ENCODE peak calls at places on chromosome 9, in five cellular contexts. Q is left ventricle myocardium inferior, E is upper lobe of right lung, K is Panc1, Z is lung. Y is an unnamed sample.

GRCh38 chr9:28365020-28365640 is 791.8 kb upstream of the C9orf72 start:
- DNase-seq in Q (no peak), E (no peak), K (no peak), Z (no peak), Y (no peak)

GRCh38 chr9:71859939-71860338 is 51.1 kb downstream of the ABHD17B start:
- DNase-seq in Q (no peak), E (no peak), K (no peak), Z (no peak), Y (no peak)

GRCh38 chr9:129414377-129415021 is 206.4 kb downstream of the C9orf50 start:
- DNase-seq in Q (peak; percentile 42), E (no peak), K (no peak), Z (no peak), Y (no peak)

GRCh38 chr9:113622600-113623400 is 159.3 kb downstream of the RGS3 start:
- DNase-seq in Q (no peak), E (peak; percentile 49), K (no peak), Z (no peak), Y (peak; percentile 42)

GRCh38 chr9:61665330-61665751 is 475.5 kb downstream of the SPATA31A7 start:
- DNase-seq in Q (no peak), E (peak; percentile 36), K (no peak), Z (no peak), Y (no peak)

GRCh38 chr9:136010615-136011341 is 49.6 kb upstream of the UBAC1 start:
- DNase-seq in Q (peak; percentile 18), E (no peak), K (no peak), Z (no peak), Y (no peak)

GRCh38 chr9:97985058-97985861 is 2.1 kb downstream of the ANP32B start:
- DNase-seq in Q (no peak), E (no peak), K (no peak), Z (no peak), Y (peak; percentile 67)

GRCh38 chr9:72363908-72364678 is 915 bp downstream of the ZFAND5 start:
- DNase-seq in Q (peak; percentile 81), E (peak; percentile 86), K (no peak), Z (peak; percentile 58), Y (peak; percentile 62)

GRCh38 chr9:76593011-76593347 is 134.0 kb downstream of the GCNT1 start:
- DNase-seq in Q (no peak), E (no peak), K (no peak), Z (no peak), Y (no peak)

GRCh38 chr9:126514037-126514821 is 99.5 kb upstream of the LMX1B start:
- DNase-seq in Q (peak; percentile 76), E (peak; percentile 85), K (no peak), Z (peak; percentile 57), Y (no peak)

GRCh38 chr9:133562611-133563285 is 28.2 kb downstream of the ADAMTSL2 start:
- DNase-seq in Q (no peak), E (no peak), K (no peak), Z (no peak), Y (no peak)

GRCh38 chr9:133560311-133560710 is 25.8 kb downstream of the ADAMTSL2 start:
- DNase-seq in Q (peak; percentile 54), E (no peak), K (no peak), Z (no peak), Y (no peak)

GRCh38 chr9:133563286-133564213 is 29.0 kb downstream of the ADAMTSL2 start:
- DNase-seq in Q (peak; percentile 67), E (peak; percentile 79), K (no peak), Z (peak; percentile 58), Y (no peak)

GRCh38 chr9:133560944-133561343 is 26.4 kb downstream of the ADAMTSL2 start:
- DNase-seq in Q (no peak), E (no peak), K (no peak), Z (no peak), Y (no peak)

DNA sequence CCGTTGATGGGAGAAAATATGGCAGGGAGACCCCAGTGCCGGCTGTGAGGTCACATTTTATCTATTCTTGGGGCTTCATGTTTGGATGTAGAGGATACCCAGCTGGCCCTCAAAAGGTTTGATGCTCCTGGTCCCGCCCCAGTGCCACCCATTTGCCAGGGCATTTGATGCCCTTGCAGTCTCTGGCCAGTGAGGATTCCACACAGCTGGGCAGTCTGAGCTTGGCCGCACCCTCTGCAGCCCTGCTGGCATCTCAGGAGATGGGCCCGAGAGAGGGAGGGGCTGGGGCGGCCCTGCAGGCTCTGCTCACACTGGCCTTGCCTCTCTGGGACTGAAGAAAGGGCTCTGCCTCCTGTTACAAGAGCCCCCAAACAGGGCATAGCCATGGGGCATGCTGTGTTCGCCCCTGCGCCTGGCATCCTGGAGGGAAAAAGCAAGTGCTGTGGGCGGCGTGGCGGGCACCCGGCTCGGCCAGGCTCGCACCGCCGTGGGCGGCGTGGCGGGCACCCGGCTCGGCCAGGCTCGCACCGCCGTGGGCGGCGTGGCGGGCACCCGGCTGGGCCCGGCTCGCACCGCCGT is 27.6 kb downstream of the ADAMTSL2 start:
- DNase-seq in Q (no peak), E (no peak), K (no peak), Z (no peak), Y (no peak)
- H3K27ac ChIP-seq in Q (no peak overlapping the region), E (no peak overlapping the region), K (no peak overlapping the region), Z (no peak overlapping the region), Y (no peak overlapping the region)

GRCh38 chr9:109499631-109500120 is 1.6 kb upstream of the PTPN3 start:
- DNase-seq in Q (peak; percentile 61), E (peak; percentile 89), K (no peak), Z (peak; percentile 68), Y (peak; percentile 81)

GRCh38 chr9:109496126-109496707 is 1.9 kb downstream of the PTPN3 start:
- DNase-seq in Q (no peak), E (no peak), K (no peak), Z (no peak), Y (no peak)

GRCh38 chr9:109498195-109499060 is at the start of gene PTPN3:
- DNase-seq in Q (no peak), E (peak; percentile 75), K (no peak), Z (no peak), Y (peak; percentile 65)

GRCh38 chr9:109499061-109499630 is 1.0 kb upstream of the PTPN3 start:
- DNase-seq in Q (no peak), E (no peak), K (no peak), Z (no peak), Y (no peak)

DNA sequence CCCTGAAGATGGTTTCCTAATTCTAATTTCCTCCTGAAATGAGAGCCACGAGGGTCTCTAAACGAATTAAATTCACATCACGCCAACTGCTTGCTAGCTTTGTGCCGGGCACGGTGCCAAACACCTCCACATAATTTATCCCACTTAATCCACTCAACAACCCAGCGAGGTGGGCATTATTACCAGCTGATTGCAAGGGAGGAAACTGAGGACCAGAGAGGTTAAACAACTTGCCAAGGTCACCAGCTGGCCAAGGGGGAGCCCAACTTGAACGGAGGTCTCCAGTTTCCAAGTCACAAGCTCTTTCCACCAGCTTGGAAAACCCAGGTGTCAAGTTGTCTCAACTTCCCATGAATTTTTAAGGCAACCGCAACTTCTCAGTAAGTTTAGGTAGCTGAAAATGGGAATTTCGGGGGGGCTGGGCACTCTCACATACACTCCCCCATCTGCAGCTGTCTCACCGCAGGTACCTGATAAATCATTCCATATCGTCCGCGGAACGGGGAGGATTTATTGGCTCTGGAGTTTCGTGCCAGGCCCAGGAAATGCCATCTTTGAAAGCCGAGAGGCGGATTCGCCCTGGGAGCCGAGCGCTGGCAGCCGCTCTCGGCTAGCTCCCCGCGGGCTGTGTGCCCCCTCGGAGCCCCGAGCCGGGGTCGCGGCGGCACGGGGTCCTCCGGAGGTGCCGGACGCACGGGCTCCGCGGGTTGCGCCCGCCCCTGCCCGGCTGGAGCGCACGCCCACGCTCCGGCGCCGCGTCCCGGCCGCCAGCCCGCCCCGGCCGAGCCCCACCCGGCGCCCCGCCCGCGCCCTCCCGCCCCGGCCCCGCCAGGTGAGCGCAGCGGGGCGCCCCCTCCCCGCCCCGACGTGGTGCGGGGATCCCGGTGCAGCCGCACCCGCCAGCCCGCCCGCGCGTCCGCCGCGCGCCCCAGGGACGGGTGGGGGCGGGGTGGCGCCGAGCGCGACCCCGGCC is 628 bp downstream of the PTPN3 start:
- DNase-seq in Q (no peak), E (no peak), K (no peak), Z (no peak), Y (peak; percentile 67)
- H3K27me3 ChIP-seq in Q (peaks cover 68% of the 10 kb centered on the region), E (peaks cover 54% of the 10 kb centered on the region), K (no peaks in the 10 kb centered on the region), Z (no peaks in the 10 kb centered on the region), Y (no peaks in the 10 kb centered on the region)

GRCh38 chr9:127975376-127976315 is 5.1 kb downstream of the EEIG1 start:
- DNase-seq in Q (no peak), E (no peak), K (no peak), Z (no peak), Y (peak; percentile 59)

GRCh38 chr9:127973169-127974001 is 7.4 kb downstream of the EEIG1 start:
- DNase-seq in Q (peak; percentile 46), E (no peak), K (no peak), Z (no peak), Y (peak; percentile 94)

GRCh38 chr9:127974769-127975261 is 6.0 kb downstream of the EEIG1 start:
- DNase-seq in Q (no peak), E (no peak), K (no peak), Z (no peak), Y (no peak)

GRCh38 chr9:127972316-127972871 is 8.4 kb downstream of the EEIG1 start:
- DNase-seq in Q (peak; percentile 69), E (no peak), K (no peak), Z (no peak), Y (no peak)

GRCh38 chr9:127974002-127974768 is 6.6 kb downstream of the EEIG1 start:
- DNase-seq in Q (no peak), E (no peak), K (no peak), Z (no peak), Y (peak; percentile 29)
- H3K4me1 ChIP-seq in Q (peaks cover 100% of the 10 kb centered on the region), E (peaks cover 84% of the 10 kb centered on the region), K (peaks cover 57% of the 10 kb centered on the region), Z (peaks cover 45% of the 10 kb centered on the region), Y (peaks cover 61% of the 10 kb centered on the region)

GRCh38 chr9:99112750-99113417 is 8.0 kb downstream of the TGFBR1 start:
- DNase-seq in Q (no peak), E (no peak), K (no peak), Z (no peak), Y (no peak)
- H3K27ac ChIP-seq in Q (no peak overlapping the region), E (no peak overlapping the region), K (no peak overlapping the region), Z (peak overlapping the region; percentile 21), Y (no peak overlapping the region)

DNA sequence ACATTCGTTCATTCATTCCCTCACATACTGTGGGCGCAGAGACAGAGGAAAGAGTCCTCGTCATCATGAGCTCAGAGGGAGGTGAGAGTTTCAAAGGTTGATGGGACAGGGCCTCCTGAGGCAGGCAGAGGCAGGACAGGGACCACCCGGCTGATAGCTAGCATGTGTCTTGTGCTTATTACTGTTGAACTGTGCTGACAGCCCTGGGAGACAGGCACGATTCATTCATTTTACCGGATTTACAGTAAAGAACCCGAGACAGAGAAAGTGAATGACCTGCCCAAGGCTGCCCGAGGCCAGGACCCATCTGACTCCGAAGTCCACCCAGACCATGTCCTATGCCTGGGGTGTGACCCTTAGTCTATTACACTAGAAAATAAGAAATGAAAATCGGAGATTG is 4.9 kb upstream of the FAM163B start:
- DNase-seq in Q (peak; percentile 1), E (no peak), K (no peak), Z (no peak), Y (no peak)
- H3K27me3 ChIP-seq in Q (peaks cover 100% of the 10 kb centered on the region), E (peaks cover 46% of the 10 kb centered on the region), K (peaks cover 4% of the 10 kb centered on the region), Z (peaks cover 3% of the 10 kb centered on the region), Y (no peaks in the 10 kb centered on the region)

GRCh38 chr9:3894764-3895163 is 369.0 kb upstream of the RFX3 start:
- DNase-seq in Q (no peak), E (no peak), K (no peak), Z (no peak), Y (no peak)
- H3K4me1 ChIP-seq in Q (peaks cover 9% of the 10 kb centered on the region), E (peaks cover 7% of the 10 kb centered on the region), K (no peaks in the 10 kb centered on the region), Z (peaks cover 3% of the 10 kb centered on the region), Y (no peaks in the 10 kb centered on the region)

Y was measured in pancreas.